ENCODE peak calls at places on chromosomes 16 and 17, in eight cellular contexts. H is OCI-LY7, F is HFF-Myc, X is AG04449, U is fibroblast of lung, B is ovary, R is A673, W is adrenal gland. G is an unnamed sample.

GRCh38 chr16:89911375-89911774 is 7.3 kb upstream of the MC1R start:
- DNase-seq in F (no peak), R (no peak), H (no peak), X (no peak), U (no peak), B (no peak), W (no peak), G (no peak)

GRCh38 chr17:39156491-39156890 is 5.1 kb upstream of the PLXDC1 start:
- DNase-seq in B (no peak), U (no peak), H (no peak), W (no peak), R (no peak), X (no peak), F (no peak), G (no peak)

GRCh38 chr17:55224746-55225145 is 40.0 kb upstream of the HLF start:
- DNase-seq in B (no peak), X (no peak), R (no peak), F (no peak), H (no peak), W (no peak), U (no peak), G (no peak)

GRCh38 chr16:85398688-85399582 is 214.2 kb upstream of the GSE1 start:
- DNase-seq in X (no peak), R (no peak), B (no peak), H (no peak), F (no peak), W (peak), U (no peak), G (no peak)

GRCh38 chr17:35918665-35919064 is 11.9 kb downstream of the RDM1 start:
- DNase-seq in R (no peak), U (no peak), B (no peak), W (no peak), X (no peak), F (no peak), H (no peak), G (no peak)

GRCh38 chr17:5272313-5272712 is 9.8 kb upstream of the RABEP1 start:
- DNase-seq in U (no peak), R (no peak), H (no peak), X (no peak), W (no peak), F (no peak), B (no peak), G (no peak)

GRCh38 chr17:29251969-29252866 is 5.6 kb downstream of the CRYBA1 start:
- DNase-seq in U (peak), W (no peak), F (peak), X (no peak), B (no peak), R (peak), H (peak), G (peak)

GRCh38 chr16:35144212-35144932 is 1685.0 kb downstream of the TP53TG3F start:
- DNase-seq in W (no peak), H (no peak), F (no peak), R (no peak), X (no peak), U (no peak), B (no peak), G (no peak)

GRCh38 chr17:27155866-27156265 is 138.0 kb upstream of the WSB1 start:
- DNase-seq in X (no peak), B (no peak), U (no peak), H (no peak), W (no peak), R (no peak), F (no peak), G (no peak)

GRCh38 chr16:35598696-35599332 is 2139.4 kb downstream of the TP53TG3F start:
- DNase-seq in X (no peak), R (no peak), W (no peak), U (no peak), B (no peak), H (no peak), F (no peak), G (no peak)

GRCh38 chr16:49463529-49463928 is 89.9 kb downstream of the C16orf78 start:
- DNase-seq in X (no peak), W (no peak), R (no peak), U (no peak), F (no peak), B (no peak), H (peak), G (no peak)

GRCh38 chr16:30948087-30948955 is 547 bp upstream of the ORAI3 start:
- DNase-seq in B (peak), H (no peak), X (peak), F (peak), W (peak), U (peak), R (peak), G (peak)

DNA sequence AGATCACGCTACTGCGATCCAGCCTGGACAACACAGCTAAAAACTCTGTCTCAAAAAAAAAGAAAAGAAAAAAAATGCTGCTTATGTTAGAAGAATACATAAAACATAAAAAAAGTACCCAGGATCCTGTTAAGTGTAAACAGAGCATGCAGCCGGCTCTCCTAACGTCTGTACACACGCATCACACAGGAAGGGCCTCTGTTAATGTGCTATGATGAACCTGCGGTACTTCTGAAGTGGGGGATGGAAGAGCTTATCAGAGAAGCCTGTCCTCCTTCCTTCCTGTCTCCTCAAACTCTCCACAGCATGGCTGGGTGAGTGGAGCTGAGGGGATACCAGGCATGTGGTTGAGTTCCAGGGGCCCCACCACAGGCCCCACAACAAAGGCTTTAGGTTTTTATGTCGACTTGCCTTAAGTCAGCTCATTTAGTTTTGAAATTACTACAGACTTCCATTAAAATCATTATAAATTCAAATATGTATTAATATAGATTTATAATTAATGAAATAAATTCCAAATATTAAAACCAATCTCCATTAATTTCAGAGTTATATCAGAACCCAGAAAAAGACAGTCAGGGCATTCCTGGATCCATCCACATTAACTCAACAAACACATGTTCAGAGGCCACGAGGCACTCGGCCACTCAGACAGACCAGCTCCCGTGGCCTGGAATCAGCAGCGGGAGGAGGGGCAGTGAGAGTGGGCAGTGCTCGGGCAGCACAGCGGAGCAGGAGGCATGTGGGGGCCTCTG is 11.7 kb downstream of the CCDC57 start:
- DNase-seq in F (no peak), U (no peak), B (no peak), R (no peak), H (no peak), X (no peak), W (no peak), G (no peak)
- H3K4me3 ChIP-seq in F (no peak), U (no peak), B (no peak), R (no peak), H (no peak), X (no peak), W (no peak), G (no peak)

GRCh38 chr17:58002973-58003372 is 4.1 kb downstream of the SRSF1 start:
- DNase-seq in U (no peak), W (no peak), X (no peak), F (no peak), R (no peak), H (no peak), B (no peak), G (no peak)

GRCh38 chr17:58005031-58005727 is 1.9 kb downstream of the SRSF1 start:
- DNase-seq in F (no peak), U (no peak), X (no peak), W (no peak), R (peak), B (no peak), H (no peak), G (no peak)

GRCh38 chr17:58002558-58002957 is 4.5 kb downstream of the SRSF1 start:
- DNase-seq in U (no peak), B (no peak), F (no peak), R (no peak), H (no peak), W (no peak), X (no peak), G (no peak)

GRCh38 chr17:58005728-58006562 is 1.1 kb downstream of the SRSF1 start:
- DNase-seq in W (no peak), U (no peak), X (no peak), B (no peak), F (no peak), H (no peak), R (no peak), G (no peak)

DNA sequence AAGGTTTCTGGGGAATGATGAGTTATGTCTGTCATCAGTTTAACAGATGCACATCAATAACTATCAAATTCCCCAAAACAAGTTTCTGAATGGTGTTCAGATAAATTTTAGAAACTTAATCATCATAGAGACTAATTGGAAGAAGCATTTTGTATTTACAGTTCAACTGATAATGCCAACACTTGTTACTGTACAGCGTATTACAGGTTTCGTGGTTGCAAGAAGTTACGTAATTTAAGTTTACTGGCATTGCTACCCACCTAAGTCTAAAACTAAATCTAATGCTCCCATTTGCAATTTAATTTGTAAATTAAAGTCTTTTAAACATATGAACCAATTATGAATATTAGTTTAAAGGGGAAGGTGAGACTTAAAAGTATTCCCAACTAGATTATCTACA is 3.0 kb downstream of the SRSF1 start:
- DNase-seq in R (no peak), F (no peak), B (no peak), W (no peak), X (no peak), U (no peak), H (no peak), G (no peak)
- H3K4me3 ChIP-seq in R (peak), F (peak), B (no peak), W (no peak), X (no peak), U (peak), H (peak), G (no peak)

GRCh38 chr17:56833023-56833811 is 503 bp downstream of the C17orf67 start:
- DNase-seq in X (no peak), R (peak), U (peak), W (peak), F (no peak), B (peak), H (peak), G (no peak)

GRCh38 chr17:56830726-56831363 is 2.9 kb downstream of the C17orf67 start:
- DNase-seq in F (no peak), B (no peak), U (no peak), R (no peak), W (no peak), X (no peak), H (no peak), G (no peak)

GRCh38 chr17:56831364-56832095 is 2.2 kb downstream of the C17orf67 start:
- DNase-seq in H (no peak), R (no peak), F (no peak), W (no peak), X (no peak), U (no peak), B (no peak), G (no peak)

GRCh38 chr17:56833812-56834379 is at the start of the genes C17orf67 and DGKE:
- DNase-seq in W (peak), F (peak), U (peak), B (peak), R (peak), H (peak), X (peak), G (peak)

GRCh38 chr17:56832446-56832845 is 1.3 kb downstream of the C17orf67 start:
- DNase-seq in U (no peak), R (no peak), H (no peak), B (no peak), F (no peak), X (no peak), W (no peak), G (no peak)
- H3K4me3 ChIP-seq in U (peak), R (peak), H (peak), B (no peak), F (peak), X (peak), W (no peak), G (peak)

GRCh38 chr17:68955181-68955841 is at the start of gene ABCA8:
- DNase-seq in H (no peak), B (peak), W (peak), X (no peak), U (peak), R (peak), F (peak), G (no peak)
- H3K4me3 ChIP-seq in H (no peak), B (peak), W (no peak), X (no peak), U (peak), R (no peak), F (no peak), G (peak)

GRCh38 chr17:40553694-40554534 is 11.4 kb downstream of the CCR7 start:
- DNase-seq in U (peak), H (peak), F (no peak), B (peak), W (peak), X (no peak), R (no peak), G (no peak)
- H3K4me3 ChIP-seq in U (no peak), H (no peak), F (no peak), B (no peak), W (no peak), X (no peak), R (no peak), G (no peak)

DNA sequence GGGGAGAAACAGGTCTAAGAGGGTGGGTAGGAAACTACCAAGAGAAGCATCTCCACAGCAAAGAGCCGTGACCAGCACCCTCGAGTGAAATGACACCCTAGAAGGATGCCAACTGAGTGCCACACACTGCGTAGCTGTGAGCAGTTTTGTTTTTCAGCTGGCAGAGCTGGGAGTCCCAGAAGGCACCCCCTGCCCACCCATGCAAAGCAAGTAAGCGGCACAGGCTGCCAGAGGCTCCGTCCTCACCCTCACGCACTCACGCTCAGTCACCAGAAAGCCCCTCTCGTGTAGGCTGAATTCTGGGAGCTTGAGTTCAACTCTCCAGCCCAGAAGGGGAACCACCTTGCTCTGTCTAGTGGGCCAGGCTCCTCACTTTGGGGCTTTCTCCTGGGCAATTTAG is 146.0 kb downstream of the GAS7 start:
- DNase-seq in B (no peak), U (no peak), W (no peak), F (no peak), R (no peak), X (no peak), H (no peak), G (no peak)
- H3K4me3 ChIP-seq in B (no peak), U (no peak), W (no peak), F (no peak), R (no peak), X (no peak), H (no peak), G (no peak)

DNA sequence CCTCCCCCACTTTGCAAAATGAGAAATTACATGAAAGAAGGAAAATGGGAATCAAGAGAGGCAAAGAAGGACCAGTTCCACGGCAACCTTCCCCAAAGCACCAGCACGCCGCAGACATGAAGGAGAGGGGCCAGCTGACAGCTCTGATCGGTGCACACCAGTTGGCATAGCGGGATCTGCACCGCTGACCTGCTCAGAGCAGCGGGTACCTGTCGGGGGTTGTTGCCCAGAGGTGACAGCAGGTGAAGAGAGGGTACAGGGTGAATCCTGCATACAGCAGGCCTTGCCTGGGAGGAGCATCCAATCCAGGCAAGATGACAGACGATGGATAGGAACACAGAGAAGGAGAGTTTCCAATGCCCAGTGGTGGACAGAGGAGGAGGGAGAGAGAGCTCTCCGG is 24.1 kb downstream of the CEP295NL start:
- DNase-seq in H (no peak), W (no peak), R (no peak), B (no peak), U (no peak), F (no peak), X (no peak), G (no peak)
- H3K4me3 ChIP-seq in H (no peak), W (no peak), R (no peak), B (no peak), U (no peak), F (peak), X (no peak), G (no peak)

DNA sequence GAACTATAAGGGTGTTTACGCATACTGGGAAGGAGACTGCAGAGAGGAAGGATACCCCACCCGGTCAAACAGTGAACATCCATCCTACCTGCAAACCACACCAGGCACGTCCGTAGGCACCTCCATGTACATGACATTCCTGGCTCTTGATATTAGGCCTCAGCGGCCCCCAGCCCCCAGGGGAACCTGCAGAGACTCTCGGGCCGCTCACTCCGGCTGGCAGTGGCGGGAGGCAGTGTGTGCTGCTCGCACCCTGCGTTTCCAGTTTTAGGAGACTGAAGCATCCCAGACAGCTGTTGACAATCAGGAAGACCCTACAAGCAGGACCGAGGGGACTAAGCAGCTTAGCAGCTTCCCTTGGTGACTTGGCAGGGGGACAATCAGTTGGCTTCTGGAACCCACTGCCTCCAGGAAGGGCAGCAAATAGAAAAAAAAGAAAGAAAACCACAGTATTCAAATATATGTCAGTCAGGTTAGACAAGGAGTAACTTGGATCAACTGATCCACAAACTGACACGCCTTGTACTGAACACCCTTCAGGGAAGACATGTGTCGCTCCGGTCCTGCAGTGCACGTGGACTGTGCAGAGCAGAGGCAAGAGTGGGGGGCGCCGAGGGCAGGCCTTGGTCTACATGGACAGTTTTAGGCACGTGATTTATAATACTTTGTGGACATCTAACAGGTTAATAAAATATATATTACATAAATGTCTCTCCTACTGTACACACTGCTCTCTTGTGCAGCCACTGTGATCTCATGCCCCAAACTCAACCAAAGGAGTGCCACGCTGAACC is 29.9 kb upstream of the CLEC18B start:
- DNase-seq in W (no peak), B (no peak), R (no peak), U (no peak), X (no peak), H (no peak), F (no peak), G (no peak)
- H3K4me3 ChIP-seq in W (no peak), B (no peak), R (no peak), U (no peak), X (no peak), H (no peak), F (no peak), G (no peak)

DNA sequence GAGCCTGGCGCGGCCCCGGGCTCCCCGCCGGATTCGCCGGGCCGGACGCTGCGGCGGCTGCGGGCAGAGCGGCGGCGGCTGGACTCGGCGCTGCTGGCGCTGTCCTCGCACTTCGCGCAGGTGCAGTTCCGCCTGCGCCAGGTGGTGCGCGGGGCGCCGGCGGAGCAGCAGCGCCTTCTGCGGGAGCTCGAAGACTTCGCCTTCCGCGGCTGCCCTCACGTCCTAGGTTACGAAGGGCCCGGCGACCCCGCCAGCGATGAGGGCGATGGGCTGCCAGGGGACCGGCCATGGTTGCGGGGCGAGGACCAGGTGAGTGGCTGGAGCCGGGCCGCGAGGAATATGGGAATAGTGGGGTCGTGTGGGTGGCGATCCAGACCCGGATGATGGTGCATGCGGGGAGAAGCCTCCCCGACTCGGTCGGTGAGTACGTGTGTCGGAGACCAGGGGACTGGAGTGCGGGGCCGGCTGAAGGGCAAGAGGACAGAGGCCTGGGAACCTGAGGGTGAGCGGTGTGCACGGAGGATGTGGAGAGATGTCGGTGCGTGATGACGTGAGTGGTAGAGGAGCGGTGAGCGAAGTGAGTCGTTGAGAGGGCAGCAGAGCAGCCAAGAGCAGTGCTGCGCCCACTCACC is 517 bp downstream of the RUNDC1 start:
- DNase-seq in U (peak), W (peak), B (no peak), R (no peak), H (peak), F (no peak), X (no peak), G (no peak)
- H3K4me3 ChIP-seq in U (peak), W (peak), B (peak), R (peak), H (peak), F (peak), X (peak), G (peak)

GRCh38 chr17:69912819-69913218 is 162.2 kb upstream of the KCNJ16 start:
- DNase-seq in F (no peak), X (no peak), U (no peak), R (no peak), B (no peak), H (no peak), W (no peak), G (no peak)
- H3K4me3 ChIP-seq in F (no peak), X (no peak), U (peak), R (no peak), B (no peak), H (no peak), W (no peak), G (no peak)